ENCODE peak calls at places on chromosomes 5 and 9, in five cellular contexts. One of them, this sample, is unnamed. For H3K4me1 and H3K9me3, the result is how much of the 10 kb centered on the place peaks cover.

GRCh38 chr9:105883847-105884246 is 189.5 kb downstream of the TMEM38B start:
- DNase-seq in PC-3: no peak
- DNase-seq in lung: no peak
- DNase-seq in K562: no peak
- DNase-seq in Panc1: no peak
- DNase-seq in this sample: peak

GRCh38 chr5:107284822-107285510 is 385.8 kb downstream of the EFNA5 start:
- DNase-seq in lung: no peak
- DNase-seq in K562: no peak
- DNase-seq in Panc1: no peak
- DNase-seq in PC-3: peak
- DNase-seq in this sample: no peak

GRCh38 chr5:140182803-140183367 is 7.9 kb downstream of the CYSTM1 start:
- DNase-seq in lung: peak
- DNase-seq in Panc1: no peak
- DNase-seq in K562: no peak
- DNase-seq in PC-3: no peak
- DNase-seq in this sample: no peak

GRCh38 chr5:109898547-109899544 is 209.1 kb downstream of the MAN2A1 start:
- DNase-seq in K562: no peak
- DNase-seq in PC-3: no peak
- DNase-seq in Panc1: no peak
- DNase-seq in lung: no peak
- DNase-seq in this sample: no peak

GRCh38 chr9:72858089-72858912 is 94.6 kb downstream of the ALDH1A1 start:
- DNase-seq in K562: peak
- DNase-seq in PC-3: no peak
- DNase-seq in lung: no peak
- DNase-seq in Panc1: no peak
- DNase-seq in this sample: no peak

GRCh38 chr5:43569236-43569635 is 12.4 kb upstream of the PAIP1 start:
- DNase-seq in Panc1: no peak
- DNase-seq in lung: no peak
- DNase-seq in PC-3: no peak
- DNase-seq in K562: no peak
- DNase-seq in this sample: no peak

GRCh38 chr5:88882321-88883038 is 504 bp downstream of the MEF2C start:
- DNase-seq in K562: no peak
- DNase-seq in lung: no peak
- DNase-seq in Panc1: no peak
- DNase-seq in PC-3: peak
- DNase-seq in this sample: no peak

GRCh38 chr5:11851965-11852745 is 52.1 kb downstream of the CTNND2 start:
- DNase-seq in lung: no peak
- DNase-seq in Panc1: no peak
- DNase-seq in PC-3: no peak
- DNase-seq in K562: no peak
- DNase-seq in this sample: no peak

GRCh38 chr5:150173154-150173553 is 6.6 kb downstream of the CDX1 start:
- DNase-seq in K562: no peak
- DNase-seq in PC-3: no peak
- DNase-seq in lung: no peak
- DNase-seq in Panc1: no peak
- DNase-seq in this sample: no peak

GRCh38 chr9:114094971-114095370 is 4.1 kb downstream of the KIF12 start:
- DNase-seq in PC-3: no peak
- DNase-seq in Panc1: no peak
- DNase-seq in K562: no peak
- DNase-seq in lung: no peak
- DNase-seq in this sample: no peak

GRCh38 chr5:93607367-93608258 is 24.6 kb downstream of the NR2F1 start:
- DNase-seq in Panc1: no peak
- DNase-seq in K562: no peak
- DNase-seq in PC-3: peak
- DNase-seq in lung: no peak
- DNase-seq in this sample: peak

GRCh38 chr5:74232281-74232680 is 408.2 kb downstream of the ENC1 start:
- DNase-seq in K562: no peak
- DNase-seq in Panc1: no peak
- DNase-seq in PC-3: peak
- DNase-seq in lung: no peak
- DNase-seq in this sample: no peak

GRCh38 chr9:3876553-3876952 is 350.8 kb upstream of the RFX3 start:
- DNase-seq in Panc1: no peak
- DNase-seq in PC-3: no peak
- DNase-seq in K562: no peak
- DNase-seq in lung: no peak
- DNase-seq in this sample: no peak

GRCh38 chr9:92658176-92658575 is 11.8 kb downstream of the IPPK start:
- DNase-seq in lung: no peak
- DNase-seq in Panc1: no peak
- DNase-seq in K562: no peak
- DNase-seq in PC-3: no peak
- DNase-seq in this sample: no peak

GRCh38 chr5:136087961-136088871 is 44.4 kb upstream of the SMAD5 start:
- DNase-seq in lung: peak
- DNase-seq in K562: peak
- DNase-seq in Panc1: no peak
- DNase-seq in PC-3: no peak
- DNase-seq in this sample: no peak

GRCh38 chr9:31137850-31138160 is 1246.6 kb upstream of the ACO1 start:
- DNase-seq in K562: no peak
- DNase-seq in lung: no peak
- DNase-seq in PC-3: no peak
- DNase-seq in Panc1: no peak
- DNase-seq in this sample: no peak

GRCh38 chr9:109317311-109317978 is 3.4 kb downstream of the EPB41L4B start:
- DNase-seq in K562: no peak
- DNase-seq in lung: no peak
- DNase-seq in PC-3: peak
- DNase-seq in Panc1: no peak
- DNase-seq in this sample: no peak

GRCh38 chr5:96373006-96373405 is 60.0 kb downstream of the PCSK1 start:
- DNase-seq in Panc1: no peak
- DNase-seq in K562: no peak
- DNase-seq in PC-3: no peak
- DNase-seq in lung: no peak
- DNase-seq in this sample: no peak

GRCh38 chr5:123209163-123210013 is 120.3 kb downstream of the PRDM6 start:
- DNase-seq in Panc1: no peak
- DNase-seq in PC-3: peak
- DNase-seq in K562: peak
- DNase-seq in lung: no peak
- DNase-seq in this sample: no peak

GRCh38 chr9:37007295-37007694 is 26.8 kb downstream of the PAX5 start:
- DNase-seq in K562: no peak
- DNase-seq in lung: no peak
- DNase-seq in PC-3: no peak
- DNase-seq in Panc1: no peak
- DNase-seq in this sample: no peak

GRCh38 chr5:107067391-107067790 is 603.3 kb downstream of the EFNA5 start:
- DNase-seq in PC-3: no peak
- DNase-seq in Panc1: no peak
- DNase-seq in lung: no peak
- DNase-seq in K562: no peak
- DNase-seq in this sample: no peak

GRCh38 chr9:16069671-16070586 is 517.1 kb downstream of the CCDC171 start:
- DNase-seq in Panc1: no peak
- DNase-seq in PC-3: no peak
- DNase-seq in K562: no peak
- DNase-seq in lung: no peak
- DNase-seq in this sample: no peak

GRCh38 chr5:34005211-34005610 is 2.6 kb downstream of the AMACR start:
- DNase-seq in PC-3: no peak
- DNase-seq in lung: no peak
- DNase-seq in Panc1: no peak
- DNase-seq in K562: no peak
- DNase-seq in this sample: no peak

GRCh38 chr5:203246-203645 is 12.0 kb downstream of the LRRC14B start:
- DNase-seq in PC-3: no peak
- DNase-seq in Panc1: no peak
- DNase-seq in lung: no peak
- DNase-seq in K562: no peak
- DNase-seq in this sample: no peak

GRCh38 chr5:72386639-72387038 is 66.5 kb downstream of the PTCD2 start:
- DNase-seq in K562: no peak
- DNase-seq in Panc1: no peak
- DNase-seq in PC-3: no peak
- DNase-seq in lung: no peak
- DNase-seq in this sample: no peak

GRCh38 chr9:100284247-100284646 is 68.5 kb downstream of the TEX10 start:
- DNase-seq in lung: no peak
- DNase-seq in K562: no peak
- DNase-seq in PC-3: no peak
- DNase-seq in Panc1: no peak
- DNase-seq in this sample: no peak

GRCh38 chr9:96617439-96618185 is 2.0 kb downstream of the CDC14B start:
- DNase-seq in lung: no peak
- DNase-seq in Panc1: no peak
- DNase-seq in K562: no peak
- DNase-seq in PC-3: no peak
- DNase-seq in this sample: no peak

GRCh38 chr5:15835514-15835913 is 335.5 kb downstream of the FBXL7 start:
- DNase-seq in K562: no peak
- DNase-seq in lung: no peak
- DNase-seq in Panc1: no peak
- DNase-seq in PC-3: no peak
- DNase-seq in this sample: no peak

GRCh38 chr5:166363071-166363470 is 1928.4 kb upstream of the WWC1 start:
- DNase-seq in lung: no peak
- DNase-seq in K562: no peak
- DNase-seq in Panc1: no peak
- DNase-seq in PC-3: no peak
- DNase-seq in this sample: no peak

GRCh38 chr5:65812648-65813047 is 90.6 kb downstream of the NLN start:
- DNase-seq in PC-3: peak
- DNase-seq in lung: no peak
- DNase-seq in K562: no peak
- DNase-seq in Panc1: no peak
- DNase-seq in this sample: peak

GRCh38 chr9:108412755-108413154 is 443.0 kb downstream of the ACTL7B start:
- DNase-seq in K562: no peak
- DNase-seq in Panc1: no peak
- DNase-seq in PC-3: peak
- DNase-seq in lung: no peak
- DNase-seq in this sample: no peak

GRCh38 chr9:121634800-121635261 is 16.6 kb upstream of the DAB2IP start:
- DNase-seq in K562: peak
- DNase-seq in Panc1: no peak
- DNase-seq in PC-3: peak
- DNase-seq in lung: no peak
- DNase-seq in this sample: no peak

GRCh38 chr5:138489705-138490104 is 24.4 kb downstream of the EGR1 start:
- DNase-seq in PC-3: no peak
- DNase-seq in K562: no peak
- DNase-seq in Panc1: no peak
- DNase-seq in lung: no peak
- DNase-seq in this sample: no peak

GRCh38 chr9:20292002-20292401 is 330.3 kb downstream of the MLLT3 start:
- DNase-seq in lung: no peak
- DNase-seq in PC-3: no peak
- DNase-seq in Panc1: no peak
- DNase-seq in K562: peak
- DNase-seq in this sample: no peak

GRCh38 chr5:37198842-37199241 is 50.3 kb downstream of the CPLANE1 start:
- DNase-seq in Panc1: no peak
- DNase-seq in PC-3: no peak
- DNase-seq in K562: no peak
- DNase-seq in lung: no peak
- DNase-seq in this sample: no peak

GRCh38 chr5:37197340-37198050 is 51.7 kb downstream of the CPLANE1 start:
- DNase-seq in lung: no peak
- DNase-seq in K562: no peak
- DNase-seq in Panc1: no peak
- DNase-seq in PC-3: no peak
- DNase-seq in this sample: peak

DNA sequence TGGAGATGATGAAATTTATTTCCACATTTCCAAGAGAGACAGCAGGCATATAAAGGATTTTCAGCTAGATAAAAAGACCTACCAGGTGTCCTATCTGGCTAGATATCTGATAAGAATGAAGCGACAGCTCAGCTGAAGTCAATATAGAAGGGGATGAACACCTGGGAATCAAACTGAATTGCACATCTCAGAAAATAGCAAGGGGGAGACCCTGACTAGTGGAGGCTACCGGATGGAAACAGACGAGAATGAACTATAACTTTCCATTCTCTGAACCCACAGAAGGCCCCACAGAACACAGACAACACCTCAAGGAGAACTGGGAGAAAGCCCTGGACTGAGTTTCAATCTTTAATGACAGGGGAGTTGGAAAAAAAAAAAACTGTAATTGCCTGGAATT is 51.1 kb downstream of the CPLANE1 start:
- DNase-seq in PC-3: no peak
- DNase-seq in K562: no peak
- DNase-seq in lung: no peak
- DNase-seq in Panc1: no peak
- DNase-seq in this sample: peak
- H3K4me1 ChIP-seq in PC-3: under half
- H3K4me1 ChIP-seq in K562: under half
- H3K4me1 ChIP-seq in lung: under half
- H3K4me1 ChIP-seq in Panc1: under half
- H3K4me1 ChIP-seq in this sample: under half

GRCh38 chr5:113548396-113548795 is 34.9 kb downstream of the YTHDC2 start:
- DNase-seq in Panc1: no peak
- DNase-seq in K562: no peak
- DNase-seq in lung: no peak
- DNase-seq in PC-3: no peak
- DNase-seq in this sample: no peak
- H3K27ac ChIP-seq in Panc1: no peak
- H3K27ac ChIP-seq in K562: no peak
- H3K27ac ChIP-seq in lung: no peak
- H3K27ac ChIP-seq in PC-3: no peak
- H3K27ac ChIP-seq in this sample: no peak

GRCh38 chr9:134841180-134841904 is 39.3 kb upstream of the FCN2 start:
- DNase-seq in PC-3: no peak
- DNase-seq in Panc1: no peak
- DNase-seq in K562: no peak
- DNase-seq in lung: no peak
- DNase-seq in this sample: no peak
- H3K9me3 ChIP-seq in PC-3: under half
- H3K9me3 ChIP-seq in Panc1: under half
- H3K9me3 ChIP-seq in K562: under half
- H3K9me3 ChIP-seq in lung: under half
- H3K9me3 ChIP-seq in this sample: under half

DNA sequence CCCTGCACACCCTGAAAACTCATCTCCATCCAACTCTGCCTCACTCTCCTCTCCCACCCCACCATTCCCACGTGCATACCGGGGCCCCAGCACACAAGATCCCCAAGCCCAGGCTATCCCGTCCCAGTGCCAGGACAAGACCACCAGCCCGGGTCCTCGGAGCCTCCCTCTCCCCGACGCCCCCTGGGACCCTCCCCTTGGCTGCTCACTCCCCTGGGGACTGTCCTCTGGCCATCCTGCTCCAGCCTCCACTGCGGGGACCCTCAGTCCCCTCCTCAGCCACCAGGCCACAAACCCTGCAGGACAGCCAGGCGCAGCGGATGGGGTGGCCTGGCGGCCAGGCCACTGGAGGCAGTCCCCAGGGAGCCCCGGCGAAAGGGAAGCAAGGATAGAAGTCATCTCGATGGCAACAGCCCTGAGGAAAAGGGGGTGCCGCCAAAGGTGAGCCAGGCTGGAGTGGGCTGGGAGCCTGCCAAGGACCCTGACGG is 62.8 kb downstream of the C9orf50 start:
- DNase-seq in Panc1: no peak
- DNase-seq in lung: no peak
- DNase-seq in K562: no peak
- DNase-seq in PC-3: no peak
- DNase-seq in this sample: no peak
- H3K4me1 ChIP-seq in Panc1: under half
- H3K4me1 ChIP-seq in lung: under half
- H3K4me1 ChIP-seq in K562: under half
- H3K4me1 ChIP-seq in PC-3: under half
- H3K4me1 ChIP-seq in this sample: under half